ENCODE peak calls at places on chromosomes 5 and 9, in six cellular contexts. W is stimulated activated CD8-positive, alpha-beta memory T cell treated with anti-CD3 and anti-CD28 coated beads, Interleukin-4, amount 100 ng/mL, for 4 hours; E is AML-193; L is HL-60; B is NCI-H1417; F is NCI-H1436. N is an unnamed sample.

GRCh38 chr9:2761424-2761823 is 44.1 kb downstream of the KCNV2 start:
- DNase-seq in L (no peak), E (no peak), B (no peak), F (no peak), W (no peak), N (peak; percentile 80)

GRCh38 chr5:154465169-154465568 is 12.9 kb downstream of the HAND1 start:
- DNase-seq in F (no peak), L (peak; percentile 78), W (no peak), E (peak; percentile 87), B (no peak), N (peak; percentile 66)

GRCh38 chr5:56330806-56331205 is 97.7 kb upstream of the ANKRD55 start:
- DNase-seq in E (no peak), L (no peak), W (no peak), B (peak; percentile 12), F (no peak), N (peak; percentile 4)

GRCh38 chr5:73135021-73135420 is 14.6 kb downstream of the TMEM171 start:
- DNase-seq in W (no peak), E (no peak), B (no peak), L (no peak), F (no peak), N (no peak)

GRCh38 chr5:32074401-32074800 is 99.7 kb downstream of the GOLPH3 start:
- DNase-seq in B (no peak), F (no peak), L (no peak), W (no peak), E (no peak), N (no peak)

GRCh38 chr5:43039468-43040286 is 442 bp downstream of the ANXA2R start:
- DNase-seq in L (no peak), B (peak; percentile 94), E (peak; percentile 67), W (no peak), F (peak; percentile 47), N (peak; percentile 59)

GRCh38 chr9:136666364-136667216 is 3.9 kb downstream of the EGFL7 start:
- DNase-seq in F (no peak), W (no peak), E (no peak), L (no peak), B (peak; percentile 57), N (no peak)

GRCh38 chr5:120901199-120901598 is 437.1 kb downstream of the PRR16 start:
- DNase-seq in W (no peak), E (peak; percentile 65), L (no peak), F (no peak), B (peak; percentile 30), N (no peak)

GRCh38 chr9:35452481-35452880 is 37.4 kb upstream of the RUSC2 start:
- DNase-seq in E (no peak), W (no peak), F (no peak), L (no peak), B (no peak), N (no peak)

GRCh38 chr5:42514759-42515158 is 91.5 kb downstream of the GHR start:
- DNase-seq in E (no peak), W (no peak), B (peak; percentile 39), L (no peak), F (no peak), N (no peak)

GRCh38 chr5:16721151-16722102 is 104.6 kb upstream of the RETREG1 start:
- DNase-seq in B (peak; percentile 76), L (no peak), F (no peak), E (no peak), W (no peak), N (no peak)

GRCh38 chr9:137021979-137022619 is 5.9 kb downstream of the ABCA2 start:
- DNase-seq in E (peak; percentile 53), L (peak; percentile 65), B (peak; percentile 46), W (no peak), F (peak; percentile 23), N (peak; percentile 85)

GRCh38 chr9:2093920-2094597 is 78.9 kb downstream of the SMARCA2 start:
- DNase-seq in B (peak; percentile 1), F (no peak), W (no peak), L (no peak), E (no peak), N (no peak)

GRCh38 chr5:73942783-73943182 is 316.8 kb downstream of the ARHGEF28 start:
- DNase-seq in E (no peak), L (no peak), B (no peak), W (no peak), F (no peak), N (no peak)

GRCh38 chr5:178474562-178475184 is 115.5 kb downstream of the COL23A1 start:
- DNase-seq in F (no peak), E (no peak), L (no peak), B (no peak), W (no peak), N (no peak)

GRCh38 chr5:167634432-167634831 is 657.0 kb upstream of the WWC1 start:
- DNase-seq in W (no peak), F (no peak), B (peak; percentile 16), L (no peak), E (no peak), N (no peak)

GRCh38 chr9:18855636-18856035 is 177.4 kb downstream of the SAXO1 start:
- DNase-seq in L (no peak), B (no peak), W (no peak), E (no peak), F (no peak), N (no peak)

GRCh38 chr5:61603211-61603908 is 271.3 kb downstream of the ZSWIM6 start:
- DNase-seq in L (no peak), F (no peak), W (no peak), E (no peak), B (peak; percentile 3), N (no peak)

GRCh38 chr5:173204185-173204979 is 30.6 kb downstream of the NKX2-5 start:
- DNase-seq in E (peak; percentile 41), W (no peak), F (no peak), L (no peak), B (peak; percentile 7), N (no peak)

GRCh38 chr9:23829580-23830458 is 3.8 kb upstream of the ELAVL2 start:
- DNase-seq in B (no peak), E (no peak), L (no peak), F (no peak), W (no peak), N (no peak)

GRCh38 chr9:106920701-106921283 is 57.8 kb downstream of the ZNF462 start:
- DNase-seq in F (peak; percentile 15), W (no peak), B (no peak), L (no peak), E (no peak), N (no peak)

GRCh38 chr9:88216132-88216995 is 78.1 kb upstream of the SPATA31C2 start:
- DNase-seq in W (no peak), L (no peak), F (no peak), E (no peak), B (no peak), N (no peak)

GRCh38 chr9:22374021-22374420 is 72.6 kb upstream of the DMRTA1 start:
- DNase-seq in F (no peak), L (no peak), E (no peak), W (no peak), B (no peak), N (no peak)

GRCh38 chr9:116693233-116693731 is 6.2 kb downstream of the TRIM32 start:
- DNase-seq in L (no peak), W (no peak), E (no peak), B (no peak), F (no peak), N (no peak)

GRCh38 chr5:36370073-36370472 is 68.4 kb upstream of the RANBP3L start:
- DNase-seq in W (no peak), B (no peak), F (no peak), E (no peak), L (no peak), N (no peak)

GRCh38 chr5:149745-150450 is 41.4 kb upstream of the LRRC14B start:
- DNase-seq in L (no peak), B (no peak), W (no peak), E (no peak), F (no peak), N (no peak)

GRCh38 chr9:100554935-100555401 is 22.9 kb upstream of the CAVIN4 start:
- DNase-seq in W (no peak), B (no peak), E (no peak), L (no peak), F (no peak), N (no peak)

GRCh38 chr5:59062986-59063683 is 480.3 kb downstream of the RAB3C start:
- DNase-seq in L (no peak), F (no peak), B (no peak), E (no peak), W (no peak), N (no peak)

GRCh38 chr5:6732634-6733410 is 19.6 kb downstream of the TENT4A start:
- DNase-seq in E (no peak), L (no peak), F (no peak), W (no peak), B (no peak), N (peak; percentile 49)

GRCh38 chr5:177122566-177122965 is 11.0 kb upstream of the NSD1 start:
- DNase-seq in E (no peak), L (no peak), W (no peak), B (no peak), F (no peak), N (no peak)

GRCh38 chr5:5699062-5699461 is 276.6 kb downstream of the ICE1 start:
- DNase-seq in L (no peak), E (no peak), B (no peak), W (no peak), F (no peak), N (no peak)

GRCh38 chr5:180391276-180391675 is 38.1 kb upstream of the GFPT2 start:
- DNase-seq in E (no peak), W (no peak), F (no peak), L (no peak), B (no peak), N (no peak)